ENCODE peak calls at places on chromosomes 11 and 22, in eight cellular contexts. One of them, this sample, is unnamed.

GRCh38 chr11:114040706-114041211 is 18.8 kb upstream of the ZBTB16 start:
- DNase-seq in endothelial cell of umbilical vein: peak; percentile 65
- DNase-seq in NB4: no peak
- DNase-seq in transverse colon: peak; percentile 73
- DNase-seq in ovary: no peak
- DNase-seq in tibial nerve: no peak
- DNase-seq in H54: no peak
- DNase-seq in uterus: peak; percentile 78
- DNase-seq in this sample: no peak

GRCh38 chr11:46392421-46393230 is 1.1 kb upstream of the CHRM4 start:
- DNase-seq in uterus: peak; percentile 68
- DNase-seq in NB4: peak; percentile 89
- DNase-seq in H54: peak; percentile 99
- DNase-seq in ovary: peak; percentile 81
- DNase-seq in transverse colon: peak; percentile 85
- DNase-seq in endothelial cell of umbilical vein: peak; percentile 71
- DNase-seq in tibial nerve: peak; percentile 65
- DNase-seq in this sample: peak; percentile 86

GRCh38 chr11:82676483-82677094 is 57.1 kb downstream of the FAM181B start:
- DNase-seq in ovary: no peak
- DNase-seq in uterus: no peak
- DNase-seq in tibial nerve: no peak
- DNase-seq in H54: no peak
- DNase-seq in transverse colon: no peak
- DNase-seq in NB4: no peak
- DNase-seq in endothelial cell of umbilical vein: no peak
- DNase-seq in this sample: no peak

GRCh38 chr11:18322818-18323570 is 627 bp downstream of the GTF2H1 start:
- DNase-seq in NB4: peak; percentile 14
- DNase-seq in H54: no peak
- DNase-seq in ovary: no peak
- DNase-seq in uterus: no peak
- DNase-seq in transverse colon: no peak
- DNase-seq in endothelial cell of umbilical vein: no peak
- DNase-seq in tibial nerve: peak; percentile 11
- DNase-seq in this sample: peak; percentile 71

GRCh38 chr11:67611704-67612587 is 5.2 kb downstream of the NDUFV1 start:
- DNase-seq in transverse colon: no peak
- DNase-seq in tibial nerve: no peak
- DNase-seq in endothelial cell of umbilical vein: no peak
- DNase-seq in ovary: no peak
- DNase-seq in NB4: no peak
- DNase-seq in H54: no peak
- DNase-seq in uterus: no peak
- DNase-seq in this sample: no peak

GRCh38 chr11:112828433-112828832 is 132.8 kb upstream of the NCAM1 start:
- DNase-seq in NB4: no peak
- DNase-seq in H54: no peak
- DNase-seq in tibial nerve: no peak
- DNase-seq in ovary: no peak
- DNase-seq in uterus: no peak
- DNase-seq in endothelial cell of umbilical vein: no peak
- DNase-seq in transverse colon: no peak
- DNase-seq in this sample: no peak

GRCh38 chr11:126588630-126589491 is 233.4 kb downstream of the ST3GAL4 start:
- DNase-seq in tibial nerve: no peak
- DNase-seq in ovary: no peak
- DNase-seq in uterus: no peak
- DNase-seq in H54: no peak
- DNase-seq in transverse colon: no peak
- DNase-seq in NB4: no peak
- DNase-seq in endothelial cell of umbilical vein: no peak
- DNase-seq in this sample: no peak

GRCh38 chr11:67354314-67355022 is 1.1 kb upstream of the POLD4 start:
- DNase-seq in ovary: peak; percentile 85
- DNase-seq in tibial nerve: no peak
- DNase-seq in endothelial cell of umbilical vein: peak; percentile 93
- DNase-seq in NB4: peak; percentile 83
- DNase-seq in transverse colon: peak; percentile 90
- DNase-seq in uterus: peak; percentile 89
- DNase-seq in H54: peak; percentile 88
- DNase-seq in this sample: peak; percentile 60

GRCh38 chr11:84465040-84465439 is 1162.1 kb downstream of the DLG2 start:
- DNase-seq in uterus: no peak
- DNase-seq in transverse colon: no peak
- DNase-seq in endothelial cell of umbilical vein: no peak
- DNase-seq in NB4: no peak
- DNase-seq in ovary: no peak
- DNase-seq in H54: no peak
- DNase-seq in tibial nerve: no peak
- DNase-seq in this sample: no peak

GRCh38 chr11:74154621-74155281 is 16.1 kb downstream of the C2CD3 start:
- DNase-seq in ovary: no peak
- DNase-seq in H54: no peak
- DNase-seq in endothelial cell of umbilical vein: peak; percentile 11
- DNase-seq in transverse colon: no peak
- DNase-seq in NB4: no peak
- DNase-seq in uterus: no peak
- DNase-seq in tibial nerve: no peak
- DNase-seq in this sample: no peak

GRCh38 chr11:107562647-107563208 is 2.8 kb downstream of the ALKBH8 start:
- DNase-seq in endothelial cell of umbilical vein: peak; percentile 86
- DNase-seq in transverse colon: no peak
- DNase-seq in H54: peak; percentile 6
- DNase-seq in NB4: peak; percentile 12
- DNase-seq in tibial nerve: no peak
- DNase-seq in uterus: no peak
- DNase-seq in ovary: no peak
- DNase-seq in this sample: peak; percentile 12

GRCh38 chr22:40487663-40488249 is 117.4 kb downstream of the SGSM3 start:
- DNase-seq in endothelial cell of umbilical vein: peak; percentile 49
- DNase-seq in ovary: no peak
- DNase-seq in uterus: no peak
- DNase-seq in H54: no peak
- DNase-seq in NB4: peak; percentile 52
- DNase-seq in transverse colon: no peak
- DNase-seq in tibial nerve: no peak
- DNase-seq in this sample: peak; percentile 29

GRCh38 chr11:3121416-3121815 is 43.7 kb downstream of the OSBPL5 start:
- DNase-seq in NB4: no peak
- DNase-seq in uterus: peak; percentile 14
- DNase-seq in tibial nerve: no peak
- DNase-seq in ovary: peak; percentile 12
- DNase-seq in transverse colon: peak; percentile 6
- DNase-seq in H54: no peak
- DNase-seq in endothelial cell of umbilical vein: no peak
- DNase-seq in this sample: no peak

GRCh38 chr11:19979519-19979845 is 180.8 kb downstream of the DBX1 start:
- DNase-seq in tibial nerve: no peak
- DNase-seq in transverse colon: no peak
- DNase-seq in NB4: no peak
- DNase-seq in ovary: no peak
- DNase-seq in H54: no peak
- DNase-seq in uterus: no peak
- DNase-seq in endothelial cell of umbilical vein: no peak
- DNase-seq in this sample: no peak

DNA sequence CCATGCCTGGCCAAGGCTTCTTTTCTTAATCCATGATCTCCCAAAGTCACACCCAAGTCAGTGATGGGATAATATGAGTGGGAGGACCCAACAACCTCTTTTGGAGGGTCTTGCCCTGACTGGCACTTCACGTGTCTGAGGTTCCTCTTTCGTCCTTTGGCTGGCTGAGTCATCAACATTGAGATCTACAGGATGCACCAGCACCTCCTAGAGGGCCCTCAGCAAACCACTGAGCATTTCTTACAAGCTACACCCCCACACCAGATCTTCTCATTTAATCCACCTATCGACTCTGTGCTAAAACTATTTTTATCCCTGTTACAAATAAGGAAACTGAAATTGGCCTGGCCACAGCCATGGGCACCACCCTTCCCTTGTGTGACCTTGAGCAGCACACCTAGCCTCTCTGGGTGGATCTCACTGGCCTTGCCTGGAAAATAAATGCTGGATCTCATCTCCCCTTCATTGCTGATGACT is 63.4 kb downstream of the FLI1 start:
- DNase-seq in H54: peak; percentile 37
- DNase-seq in uterus: peak; percentile 33
- DNase-seq in NB4: peak; percentile 94
- DNase-seq in tibial nerve: peak; percentile 27
- DNase-seq in transverse colon: peak; percentile 69
- DNase-seq in ovary: no peak
- DNase-seq in endothelial cell of umbilical vein: peak; percentile 75
- DNase-seq in this sample: peak; percentile 27
- TF ChIP-seq POLR2A in H54: no peak
- TF ChIP-seq POLR2A in uterus: no peak
- TF ChIP-seq POLR2A in NB4: no peak
- TF ChIP-seq POLR2A in tibial nerve: no peak
- TF ChIP-seq POLR2A in transverse colon: no peak
- TF ChIP-seq POLR2A in ovary: no peak
- TF ChIP-seq POLR2A in endothelial cell of umbilical vein: no peak
- TF ChIP-seq POLR2A in this sample: no peak

DNA sequence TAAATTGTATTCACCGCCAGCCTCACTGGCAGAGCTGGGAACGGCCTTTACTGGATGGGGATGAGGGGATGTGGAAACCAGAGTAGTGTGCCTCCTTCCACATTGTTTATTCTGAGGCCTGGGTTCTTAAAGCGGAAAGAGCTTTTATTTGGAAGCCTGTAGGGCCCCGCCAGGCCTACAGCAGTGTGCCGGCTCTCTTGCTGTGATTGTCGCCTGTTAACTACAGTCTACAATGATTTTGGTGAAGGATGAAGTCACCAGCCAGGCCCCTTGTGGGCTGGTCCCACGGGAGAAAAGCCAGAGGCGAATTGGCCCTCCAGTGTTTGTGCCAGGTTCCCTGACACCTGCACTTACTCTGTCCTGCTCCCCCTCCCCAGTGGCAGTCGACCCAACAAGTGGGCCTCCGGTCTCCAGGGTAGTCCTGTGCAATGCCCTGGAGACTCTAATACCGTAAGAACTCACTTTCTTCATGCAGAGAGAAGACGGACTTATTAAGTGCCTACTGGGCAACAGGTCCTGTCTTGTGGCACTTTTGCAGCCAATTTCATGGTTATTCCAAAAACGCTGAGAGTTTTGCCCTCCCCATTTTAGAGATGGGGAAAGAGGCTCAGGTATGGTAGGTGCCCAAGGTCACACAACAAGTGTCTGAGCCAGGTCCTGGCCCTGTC is 1.2 kb downstream of the MICAL2 start:
- DNase-seq in H54: no peak
- DNase-seq in ovary: no peak
- DNase-seq in tibial nerve: no peak
- DNase-seq in uterus: no peak
- DNase-seq in endothelial cell of umbilical vein: no peak
- DNase-seq in NB4: peak; percentile 32
- DNase-seq in transverse colon: no peak
- DNase-seq in this sample: peak; percentile 45
- TF ChIP-seq POLR2A in H54: no peak
- TF ChIP-seq POLR2A in ovary: no peak
- TF ChIP-seq POLR2A in tibial nerve: no peak
- TF ChIP-seq POLR2A in uterus: no peak
- TF ChIP-seq POLR2A in endothelial cell of umbilical vein: no peak
- TF ChIP-seq POLR2A in NB4: no peak
- TF ChIP-seq POLR2A in transverse colon: no peak
- TF ChIP-seq POLR2A in this sample: no peak

GRCh38 chr11:61976420-61976800 is 9.0 kb upstream of the FTH1 start:
- DNase-seq in uterus: no peak
- DNase-seq in endothelial cell of umbilical vein: no peak
- DNase-seq in H54: no peak
- DNase-seq in transverse colon: no peak
- DNase-seq in tibial nerve: no peak
- DNase-seq in NB4: no peak
- DNase-seq in ovary: no peak
- DNase-seq in this sample: no peak

GRCh38 chr11:61974766-61975631 is 7.6 kb upstream of the FTH1 start:
- DNase-seq in NB4: no peak
- DNase-seq in transverse colon: peak; percentile 57
- DNase-seq in H54: no peak
- DNase-seq in endothelial cell of umbilical vein: peak; percentile 72
- DNase-seq in ovary: no peak
- DNase-seq in uterus: no peak
- DNase-seq in tibial nerve: no peak
- DNase-seq in this sample: no peak

GRCh38 chr11:61973603-61974162 is 6.2 kb upstream of the FTH1 start:
- DNase-seq in H54: no peak
- DNase-seq in NB4: no peak
- DNase-seq in endothelial cell of umbilical vein: no peak
- DNase-seq in tibial nerve: no peak
- DNase-seq in ovary: peak; percentile 49
- DNase-seq in uterus: no peak
- DNase-seq in transverse colon: no peak
- DNase-seq in this sample: no peak

GRCh38 chr11:61976813-61977475 is 9.5 kb upstream of the FTH1 start:
- DNase-seq in endothelial cell of umbilical vein: no peak
- DNase-seq in uterus: no peak
- DNase-seq in tibial nerve: no peak
- DNase-seq in transverse colon: no peak
- DNase-seq in ovary: no peak
- DNase-seq in H54: no peak
- DNase-seq in NB4: no peak
- DNase-seq in this sample: no peak

DNA sequence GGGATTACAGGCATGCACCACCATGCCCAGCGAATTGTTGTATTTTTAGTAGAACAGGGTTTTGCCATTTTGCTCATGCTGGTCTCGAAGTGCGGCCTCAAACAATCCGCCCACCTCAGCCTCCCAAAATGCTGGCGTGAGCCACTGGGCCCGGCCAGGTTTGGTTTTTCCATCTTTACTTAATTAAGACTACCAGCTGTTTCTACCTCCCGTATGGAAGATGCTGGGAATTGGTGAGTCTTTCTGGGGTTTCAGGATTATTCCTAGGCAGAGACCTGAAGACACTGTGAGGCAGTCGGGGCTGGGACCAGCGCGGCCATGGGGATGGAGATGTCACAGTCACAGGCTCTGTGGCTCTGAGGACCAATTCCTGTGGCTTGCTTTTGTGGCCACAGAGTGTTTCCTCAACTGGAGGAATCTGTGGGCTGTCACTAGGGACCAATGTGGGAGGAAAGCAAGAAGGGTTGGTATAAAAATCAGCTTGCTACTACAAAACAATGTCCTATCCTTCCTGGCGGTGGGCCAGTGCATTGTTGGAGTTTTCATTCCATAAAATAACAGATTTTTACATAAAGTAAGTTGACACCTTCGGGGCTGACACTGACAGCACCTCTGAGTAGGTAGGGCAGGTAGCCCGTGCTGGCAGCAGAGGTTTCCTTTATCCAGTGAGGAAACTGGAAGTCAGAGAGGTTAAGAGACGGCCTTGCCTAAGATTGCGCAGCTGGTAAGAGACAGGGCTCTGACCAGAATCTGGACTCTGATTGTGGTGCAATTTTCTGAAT is 8.4 kb upstream of the FTH1 start:
- DNase-seq in endothelial cell of umbilical vein: peak; percentile 71
- DNase-seq in NB4: peak; percentile 39
- DNase-seq in transverse colon: no peak
- DNase-seq in H54: no peak
- DNase-seq in tibial nerve: no peak
- DNase-seq in ovary: no peak
- DNase-seq in uterus: no peak
- DNase-seq in this sample: no peak
- TF ChIP-seq POLR2A in endothelial cell of umbilical vein: no peak
- TF ChIP-seq POLR2A in NB4: no peak
- TF ChIP-seq POLR2A in transverse colon: no peak
- TF ChIP-seq POLR2A in H54: no peak
- TF ChIP-seq POLR2A in tibial nerve: no peak
- TF ChIP-seq POLR2A in ovary: no peak
- TF ChIP-seq POLR2A in uterus: no peak
- TF ChIP-seq POLR2A in this sample: no peak

GRCh38 chr22:39265143-39265542 is 20.4 kb upstream of the PDGFB start:
- DNase-seq in tibial nerve: no peak
- DNase-seq in transverse colon: no peak
- DNase-seq in endothelial cell of umbilical vein: no peak
- DNase-seq in ovary: no peak
- DNase-seq in NB4: no peak
- DNase-seq in H54: no peak
- DNase-seq in uterus: no peak
- DNase-seq in this sample: no peak
- TF ChIP-seq POLR2A in tibial nerve: no peak
- TF ChIP-seq POLR2A in transverse colon: no peak
- TF ChIP-seq POLR2A in endothelial cell of umbilical vein: no peak
- TF ChIP-seq POLR2A in ovary: no peak
- TF ChIP-seq POLR2A in NB4: no peak
- TF ChIP-seq POLR2A in H54: no peak
- TF ChIP-seq POLR2A in uterus: no peak
- TF ChIP-seq POLR2A in this sample: no peak

This sample was measured in erythroblast.